ENCODE peak calls at places on chromosomes 12 and 14, in six cellular contexts. One of them, this sample, is unnamed.

GRCh38 chr12:115257791-115258190 is 573.8 kb upstream of the TBX3 start:
- DNase-seq in GM12878: no peak
- DNase-seq in stomach: no peak
- DNase-seq in endothelial cell of umbilical vein: no peak
- DNase-seq in transverse colon: no peak
- DNase-seq in K562: no peak
- DNase-seq in this sample: no peak

GRCh38 chr12:131941987-131942341 is 7.8 kb upstream of the EP400 start:
- DNase-seq in transverse colon: no peak
- DNase-seq in GM12878: no peak
- DNase-seq in stomach: no peak
- DNase-seq in endothelial cell of umbilical vein: no peak
- DNase-seq in K562: no peak
- DNase-seq in this sample: no peak

GRCh38 chr14:56805992-56806737 is 4.1 kb downstream of the OTX2 start:
- DNase-seq in GM12878: no peak
- DNase-seq in endothelial cell of umbilical vein: no peak
- DNase-seq in transverse colon: no peak
- DNase-seq in stomach: no peak
- DNase-seq in K562: no peak
- DNase-seq in this sample: no peak

GRCh38 chr12:40446385-40446784 is 221.6 kb downstream of the LRRK2 start:
- DNase-seq in K562: peak
- DNase-seq in stomach: no peak
- DNase-seq in GM12878: no peak
- DNase-seq in endothelial cell of umbilical vein: peak
- DNase-seq in transverse colon: no peak
- DNase-seq in this sample: no peak

GRCh38 chr12:6730169-6730568 is 6.3 kb downstream of the COPS7A start:
- DNase-seq in GM12878: no peak
- DNase-seq in stomach: no peak
- DNase-seq in K562: no peak
- DNase-seq in transverse colon: no peak
- DNase-seq in endothelial cell of umbilical vein: no peak
- DNase-seq in this sample: no peak

GRCh38 chr14:58772814-58773620 is 135.3 kb downstream of the DACT1 start:
- DNase-seq in transverse colon: no peak
- DNase-seq in K562: no peak
- DNase-seq in stomach: no peak
- DNase-seq in GM12878: no peak
- DNase-seq in endothelial cell of umbilical vein: no peak
- DNase-seq in this sample: no peak

GRCh38 chr14:33842299-33842698 is 108.6 kb downstream of the EGLN3 start:
- DNase-seq in K562: no peak
- DNase-seq in stomach: no peak
- DNase-seq in endothelial cell of umbilical vein: no peak
- DNase-seq in transverse colon: peak
- DNase-seq in GM12878: no peak
- DNase-seq in this sample: no peak

GRCh38 chr12:50614167-50614762 is 109.5 kb downstream of the DIP2B start:
- DNase-seq in endothelial cell of umbilical vein: peak
- DNase-seq in transverse colon: no peak
- DNase-seq in stomach: no peak
- DNase-seq in K562: peak
- DNase-seq in GM12878: no peak
- DNase-seq in this sample: no peak

GRCh38 chr12:48764521-48764920 is 24.4 kb downstream of the ADCY6 start:
- DNase-seq in transverse colon: peak
- DNase-seq in GM12878: no peak
- DNase-seq in stomach: peak
- DNase-seq in K562: no peak
- DNase-seq in endothelial cell of umbilical vein: no peak
- DNase-seq in this sample: no peak

GRCh38 chr12:6374028-6374780 is 1.2 kb downstream of the SCNN1A start:
- DNase-seq in endothelial cell of umbilical vein: no peak
- DNase-seq in transverse colon: peak
- DNase-seq in GM12878: no peak
- DNase-seq in K562: no peak
- DNase-seq in stomach: no peak
- DNase-seq in this sample: no peak

GRCh38 chr12:108896331-108896730 is 16.4 kb downstream of the DAO start:
- DNase-seq in stomach: no peak
- DNase-seq in transverse colon: no peak
- DNase-seq in GM12878: no peak
- DNase-seq in K562: no peak
- DNase-seq in endothelial cell of umbilical vein: peak
- DNase-seq in this sample: no peak

GRCh38 chr12:108896817-108897216 is 16.9 kb downstream of the DAO start:
- DNase-seq in GM12878: no peak
- DNase-seq in stomach: no peak
- DNase-seq in K562: no peak
- DNase-seq in endothelial cell of umbilical vein: no peak
- DNase-seq in transverse colon: no peak
- DNase-seq in this sample: no peak

GRCh38 chr12:108890208-108890607 is 10.3 kb downstream of the DAO start:
- DNase-seq in GM12878: no peak
- DNase-seq in stomach: no peak
- DNase-seq in transverse colon: no peak
- DNase-seq in endothelial cell of umbilical vein: peak
- DNase-seq in K562: peak
- DNase-seq in this sample: no peak

GRCh38 chr12:108899145-108899544 is 19.3 kb downstream of the DAO start:
- DNase-seq in endothelial cell of umbilical vein: no peak
- DNase-seq in transverse colon: no peak
- DNase-seq in GM12878: no peak
- DNase-seq in stomach: no peak
- DNase-seq in K562: no peak
- DNase-seq in this sample: no peak

GRCh38 chr12:108895220-108895802 is 15.4 kb downstream of the DAO start:
- DNase-seq in transverse colon: no peak
- DNase-seq in K562: no peak
- DNase-seq in stomach: no peak
- DNase-seq in GM12878: no peak
- DNase-seq in endothelial cell of umbilical vein: no peak
- DNase-seq in this sample: no peak
- TF ChIP-seq POLR2A in transverse colon: no peak
- TF ChIP-seq POLR2A in K562: no peak
- TF ChIP-seq POLR2A in stomach: no peak
- TF ChIP-seq POLR2A in GM12878: no peak
- TF ChIP-seq POLR2A in endothelial cell of umbilical vein: no peak
- TF ChIP-seq POLR2A in this sample: no peak

GRCh38 chr14:49641697-49642129 is 6.7 kb upstream of the DNAAF2 start:
- DNase-seq in stomach: peak
- DNase-seq in GM12878: no peak
- DNase-seq in K562: no peak
- DNase-seq in endothelial cell of umbilical vein: no peak
- DNase-seq in transverse colon: peak
- DNase-seq in this sample: no peak
- TF ChIP-seq POLR2AphosphoS5 in stomach: no peak
- TF ChIP-seq POLR2AphosphoS5 in GM12878: no peak
- TF ChIP-seq POLR2AphosphoS5 in K562: no peak
- TF ChIP-seq POLR2AphosphoS5 in endothelial cell of umbilical vein: no peak
- TF ChIP-seq POLR2AphosphoS5 in transverse colon: peak
- TF ChIP-seq POLR2AphosphoS5 in this sample: no peak

DNA sequence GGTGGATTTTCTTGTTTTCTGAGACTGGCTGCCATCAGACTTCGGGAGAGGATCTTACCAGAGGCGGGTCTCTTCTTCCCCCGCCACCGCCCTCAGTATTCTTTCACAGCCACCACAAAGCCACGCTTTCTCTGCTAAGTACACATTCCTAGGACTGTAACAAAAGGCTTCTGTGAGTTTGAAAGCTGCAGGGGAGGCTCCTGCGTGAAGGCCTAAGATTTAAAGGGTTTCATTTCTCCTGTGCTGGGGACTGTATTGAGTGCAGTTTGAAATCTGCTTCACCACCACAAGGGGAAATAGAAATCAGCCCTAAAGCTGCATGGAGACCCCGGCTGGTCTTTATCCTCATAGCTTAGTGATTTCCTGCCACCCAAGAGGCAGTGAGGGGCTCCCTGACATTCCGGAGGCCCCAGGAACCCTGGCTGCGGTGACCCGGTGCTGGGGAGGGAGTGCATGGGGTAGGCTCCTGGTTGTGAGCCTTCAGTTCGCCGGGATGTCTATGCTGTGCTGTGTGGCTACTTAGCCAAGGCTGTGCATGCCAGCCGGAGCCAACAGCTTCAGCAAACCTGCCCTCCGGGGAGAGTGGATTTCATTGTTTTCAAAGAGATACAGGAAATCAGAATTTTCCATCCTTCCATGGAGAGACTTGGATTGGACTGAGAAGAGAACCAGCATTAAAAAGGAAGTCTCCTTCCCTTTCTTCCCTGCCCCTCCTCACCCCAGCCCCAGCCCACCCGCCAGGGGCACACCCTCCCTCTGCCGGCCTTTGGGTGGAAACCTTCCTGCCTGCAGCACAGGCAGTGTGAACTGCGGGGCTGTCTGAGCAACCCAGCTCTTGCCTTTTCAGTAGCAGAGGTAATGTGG is 163.3 kb downstream of the ETV6 start:
- DNase-seq in GM12878: no peak
- DNase-seq in K562: no peak
- DNase-seq in stomach: no peak
- DNase-seq in endothelial cell of umbilical vein: peak
- DNase-seq in transverse colon: peak
- DNase-seq in this sample: no peak
- H3K4me3 ChIP-seq in GM12878: peak
- H3K4me3 ChIP-seq in K562: no peak
- H3K4me3 ChIP-seq in stomach: peak
- H3K4me3 ChIP-seq in endothelial cell of umbilical vein: no peak
- H3K4me3 ChIP-seq in transverse colon: no peak
- H3K4me3 ChIP-seq in this sample: peak

GRCh38 chr14:67239582-67239981 is 1.7 kb upstream of the PALS1 start:
- DNase-seq in GM12878: no peak
- DNase-seq in endothelial cell of umbilical vein: no peak
- DNase-seq in transverse colon: no peak
- DNase-seq in stomach: no peak
- DNase-seq in K562: no peak
- DNase-seq in this sample: no peak

GRCh38 chr14:67237591-67237990 is 3.6 kb upstream of the PALS1 start:
- DNase-seq in endothelial cell of umbilical vein: no peak
- DNase-seq in K562: no peak
- DNase-seq in GM12878: no peak
- DNase-seq in stomach: no peak
- DNase-seq in transverse colon: no peak
- DNase-seq in this sample: no peak

GRCh38 chr14:67240168-67240932 is 885 bp upstream of the PALS1 start:
- DNase-seq in stomach: peak
- DNase-seq in transverse colon: peak
- DNase-seq in K562: no peak
- DNase-seq in GM12878: no peak
- DNase-seq in endothelial cell of umbilical vein: no peak
- DNase-seq in this sample: peak

GRCh38 chr14:67241416-67242362 is at the start of gene PALS1:
- DNase-seq in stomach: no peak
- DNase-seq in transverse colon: no peak
- DNase-seq in endothelial cell of umbilical vein: peak
- DNase-seq in K562: peak
- DNase-seq in GM12878: peak
- DNase-seq in this sample: no peak

DNA sequence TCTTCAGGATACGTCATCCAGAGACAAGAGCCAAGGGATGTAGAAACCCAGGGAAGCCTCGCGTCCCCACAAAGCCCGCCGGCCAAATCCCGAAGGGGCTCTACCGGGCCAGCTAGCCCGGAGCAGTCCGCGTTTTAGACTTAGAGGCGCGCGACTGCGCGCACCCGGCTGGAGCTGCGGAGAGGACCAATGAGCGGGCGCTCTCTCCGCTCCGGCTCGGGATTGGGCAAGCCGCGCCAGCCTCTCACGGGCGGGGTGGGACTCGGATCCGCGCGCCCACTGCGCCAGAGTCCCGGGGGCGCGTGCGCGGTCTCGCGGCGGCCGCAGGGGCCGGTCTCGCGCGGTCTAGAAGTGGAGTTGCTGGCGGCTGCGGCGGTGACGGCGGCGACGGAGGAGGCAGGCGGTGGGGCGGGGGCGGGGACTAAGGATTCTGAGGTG is 238 bp upstream of the PALS1 start:
- DNase-seq in transverse colon: peak
- DNase-seq in K562: peak
- DNase-seq in GM12878: peak
- DNase-seq in stomach: peak
- DNase-seq in endothelial cell of umbilical vein: peak
- DNase-seq in this sample: peak
- TF ChIP-seq POLR2A in transverse colon: peak
- TF ChIP-seq POLR2A in K562: no peak
- TF ChIP-seq POLR2A in GM12878: peak
- TF ChIP-seq POLR2A in stomach: no peak
- TF ChIP-seq POLR2A in endothelial cell of umbilical vein: peak
- TF ChIP-seq POLR2A in this sample: no peak

DNA sequence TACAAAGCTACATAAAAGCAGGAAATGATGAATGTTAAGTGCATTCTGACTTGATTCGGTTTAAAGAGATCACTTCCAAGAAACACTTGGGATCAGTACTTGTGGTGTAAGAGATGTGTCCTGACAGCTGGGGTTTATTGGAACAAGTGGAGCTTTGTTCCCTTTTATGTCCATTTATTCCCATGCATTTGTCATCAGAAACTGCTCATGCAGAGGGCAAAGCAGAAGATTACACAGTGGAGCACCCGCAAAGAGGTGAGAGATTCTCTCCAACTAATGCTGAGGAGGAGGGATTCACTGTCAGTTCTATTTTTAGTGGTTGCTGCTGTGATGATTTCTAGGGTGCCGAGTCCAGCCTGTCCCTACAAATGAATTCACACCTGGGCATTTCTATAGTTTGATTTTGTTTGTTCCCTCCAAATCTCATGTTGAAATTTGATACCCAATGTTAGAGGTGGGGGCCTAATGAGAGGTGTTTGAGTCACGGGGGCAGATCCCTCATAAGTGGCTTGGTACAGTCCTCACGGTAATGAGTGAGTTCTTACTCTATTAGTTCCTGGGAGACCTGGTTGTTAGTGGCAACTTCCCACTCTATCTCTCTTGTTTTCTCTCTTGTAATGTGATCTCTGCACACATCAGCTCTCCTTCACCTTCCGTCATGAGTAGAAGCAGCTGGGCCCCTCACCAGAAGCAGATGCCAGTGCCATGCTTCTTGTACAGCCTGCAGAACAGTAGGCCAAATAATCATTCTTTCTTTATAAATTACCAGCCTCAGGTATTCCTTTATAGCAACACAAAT is 29.4 kb upstream of the KCNK10 start:
- DNase-seq in endothelial cell of umbilical vein: no peak
- DNase-seq in stomach: no peak
- DNase-seq in transverse colon: no peak
- DNase-seq in K562: no peak
- DNase-seq in GM12878: no peak
- DNase-seq in this sample: no peak
- TF ChIP-seq POLR2AphosphoS5 in endothelial cell of umbilical vein: no peak
- TF ChIP-seq POLR2AphosphoS5 in stomach: no peak
- TF ChIP-seq POLR2AphosphoS5 in transverse colon: no peak
- TF ChIP-seq POLR2AphosphoS5 in K562: no peak
- TF ChIP-seq POLR2AphosphoS5 in GM12878: no peak
- TF ChIP-seq POLR2AphosphoS5 in this sample: no peak

GRCh38 chr12:108338915-108339657 is at the start of gene CMKLR1:
- DNase-seq in endothelial cell of umbilical vein: no peak
- DNase-seq in K562: peak
- DNase-seq in GM12878: no peak
- DNase-seq in stomach: no peak
- DNase-seq in transverse colon: peak
- DNase-seq in this sample: peak
- H3K4me3 ChIP-seq in endothelial cell of umbilical vein: no peak
- H3K4me3 ChIP-seq in K562: no peak
- H3K4me3 ChIP-seq in GM12878: peak
- H3K4me3 ChIP-seq in stomach: peak
- H3K4me3 ChIP-seq in transverse colon: no peak
- H3K4me3 ChIP-seq in this sample: peak

GRCh38 chr14:50559990-50560928 is at the start of gene ATL1:
- DNase-seq in K562: peak
- DNase-seq in transverse colon: peak
- DNase-seq in stomach: peak
- DNase-seq in endothelial cell of umbilical vein: peak
- DNase-seq in GM12878: no peak
- DNase-seq in this sample: peak
- TF ChIP-seq POLR2A in K562: no peak
- TF ChIP-seq POLR2A in transverse colon: peak
- TF ChIP-seq POLR2A in stomach: no peak
- TF ChIP-seq POLR2A in endothelial cell of umbilical vein: no peak
- TF ChIP-seq POLR2A in GM12878: no peak
- TF ChIP-seq POLR2A in this sample: peak

This sample was measured in breast epithelium.